ENCODE peak calls at places on chromosomes 12 and 14, in seven cellular contexts. L is cardiac muscle cell, I is WTC11, F is GM13977, U is cardiac fibroblast, P is Panc1, H is astrocyte. E is an unnamed sample.

GRCh38 chr14:68589447-68590232 is 203.2 kb downstream of the ZFP36L1 start:
- DNase-seq in L (peak), I (no peak), F (no peak), U (peak), P (no peak), H (no peak), E (no peak)

GRCh38 chr12:12562585-12563245 is at the start of gene DUSP16:
- DNase-seq in L (peak), I (peak), F (peak), U (peak), P (peak), H (peak), E (peak)

GRCh38 chr14:67579040-67579439 is 21.0 kb downstream of the PIGH start:
- DNase-seq in L (no peak), I (no peak), F (no peak), U (no peak), P (no peak), H (no peak), E (no peak)

GRCh38 chr14:82626156-82627055 is 1092.8 kb upstream of the SEL1L start:
- DNase-seq in L (no peak), I (no peak), F (no peak), U (no peak), P (no peak), H (no peak), E (no peak)

GRCh38 chr12:61095131-61095530 is 1165.1 kb upstream of the USP15 start:
- DNase-seq in L (no peak), I (no peak), F (no peak), U (no peak), P (no peak), H (peak), E (no peak)

GRCh38 chr12:12428961-12429657 is 72.2 kb downstream of the BORCS5 start:
- DNase-seq in L (no peak), I (no peak), F (no peak), U (no peak), P (no peak), H (peak), E (no peak)

GRCh38 chr14:37197421-37198272 is at the start of gene MIPOL1:
- DNase-seq in L (peak), I (peak), F (no peak), U (peak), P (no peak), H (peak), E (peak)

GRCh38 chr14:43540948-43541347 is 966.1 kb downstream of the FSCB start:
- DNase-seq in L (no peak), I (peak), F (no peak), U (no peak), P (no peak), H (no peak), E (no peak)

GRCh38 chr12:118017926-118018325 is 1.4 kb downstream of the RFC5 start:
- DNase-seq in L (no peak), I (no peak), F (no peak), U (no peak), P (no peak), H (no peak), E (no peak)

GRCh38 chr12:124686001-124686884 is 118.8 kb upstream of the NCOR2 start:
- DNase-seq in L (peak), I (no peak), F (no peak), U (peak), P (no peak), H (peak), E (peak)

GRCh38 chr14:38724621-38725020 is 378.4 kb downstream of the SEC23A start:
- DNase-seq in L (no peak), I (no peak), F (no peak), U (no peak), P (no peak), H (no peak), E (no peak)

GRCh38 chr14:38718519-38718918 is 384.5 kb downstream of the SEC23A start:
- DNase-seq in L (no peak), I (no peak), F (no peak), U (no peak), P (no peak), H (no peak), E (no peak)

GRCh38 chr14:38721822-38722431 is 381.1 kb downstream of the SEC23A start:
- DNase-seq in L (peak), I (peak), F (peak), U (peak), P (peak), H (peak), E (peak)

GRCh38 chr14:38723954-38724353 is 379.1 kb downstream of the SEC23A start:
- DNase-seq in L (peak), I (no peak), F (no peak), U (peak), P (no peak), H (peak), E (no peak)

DNA sequence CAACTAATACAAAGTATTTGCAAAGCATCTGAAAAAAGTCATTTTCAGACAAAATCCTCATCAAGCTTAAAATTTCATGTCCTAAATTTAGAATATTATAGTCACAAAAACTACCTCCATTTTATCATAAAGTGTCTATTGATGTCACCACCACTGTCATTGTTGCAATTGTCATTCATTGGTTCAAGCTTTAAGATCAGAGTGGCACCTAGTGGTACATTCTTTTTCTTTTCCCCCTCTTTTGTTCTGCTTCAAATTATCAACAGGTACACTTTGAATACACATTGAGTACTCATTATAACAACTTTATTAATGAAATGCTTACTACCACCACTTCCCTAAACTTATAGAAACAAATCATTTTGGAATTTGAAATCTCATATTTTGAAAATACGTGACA is 379.8 kb downstream of the SEC23A start:
- DNase-seq in L (no peak), I (no peak), F (no peak), U (no peak), P (no peak), H (no peak), E (no peak)
- TF ChIP-seq CTCF in L (no peak), I (no peak), F (no peak), U (no peak), P (no peak), H (no peak), E (no peak)

GRCh38 chr12:87667378-87667777 is 361.8 kb downstream of the C12orf50 start:
- DNase-seq in L (peak), I (no peak), F (no peak), U (peak), P (no peak), H (peak), E (no peak)
- TF ChIP-seq CTCF in L (peak), I (no peak), F (peak), U (peak), P (peak), H (peak), E (peak)

GRCh38 chr14:70642313-70643235 is 858 bp downstream of the TTC9 start:
- DNase-seq in L (peak), I (peak), F (peak), U (no peak), P (no peak), H (no peak), E (peak)

GRCh38 chr14:70644016-70644415 is 2.3 kb downstream of the TTC9 start:
- DNase-seq in L (no peak), I (no peak), F (no peak), U (no peak), P (no peak), H (no peak), E (no peak)

GRCh38 chr14:70641548-70642312 is at the start of gene TTC9:
- DNase-seq in L (peak), I (peak), F (peak), U (peak), P (no peak), H (no peak), E (peak)

GRCh38 chr14:70638416-70638815 is 3.3 kb upstream of the TTC9 start:
- DNase-seq in L (no peak), I (no peak), F (no peak), U (no peak), P (no peak), H (no peak), E (no peak)

GRCh38 chr14:70640938-70641547 is 673 bp upstream of the TTC9 start:
- DNase-seq in L (peak), I (no peak), F (peak), U (no peak), P (no peak), H (peak), E (peak)
- TF ChIP-seq CTCF in L (no peak), I (no peak), F (peak), U (no peak), P (no peak), H (no peak), E (no peak)

DNA sequence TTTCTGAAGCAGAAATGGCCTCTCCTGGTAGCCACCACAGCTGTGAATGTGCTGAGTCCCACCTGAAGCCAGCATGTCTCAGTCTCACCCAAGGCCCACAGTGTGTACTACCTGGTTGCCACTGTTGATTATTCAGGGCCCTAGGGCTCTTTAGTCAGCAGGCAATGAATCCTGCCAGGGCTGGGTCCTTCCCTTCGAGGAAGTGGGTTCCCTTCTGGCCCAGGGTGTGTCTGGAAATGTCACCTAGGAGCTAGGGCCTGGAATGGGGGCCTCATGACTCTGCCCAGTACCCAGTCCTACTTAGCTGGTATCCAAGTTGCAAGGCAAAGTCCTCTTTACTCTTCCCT is 207.4 kb downstream of the SYNE2 start:
- DNase-seq in L (no peak), I (no peak), F (no peak), U (no peak), P (no peak), H (no peak), E (no peak)
- TF ChIP-seq CTCF in L (no peak), I (no peak), F (no peak), U (no peak), P (no peak), H (no peak), E (no peak)

DNA sequence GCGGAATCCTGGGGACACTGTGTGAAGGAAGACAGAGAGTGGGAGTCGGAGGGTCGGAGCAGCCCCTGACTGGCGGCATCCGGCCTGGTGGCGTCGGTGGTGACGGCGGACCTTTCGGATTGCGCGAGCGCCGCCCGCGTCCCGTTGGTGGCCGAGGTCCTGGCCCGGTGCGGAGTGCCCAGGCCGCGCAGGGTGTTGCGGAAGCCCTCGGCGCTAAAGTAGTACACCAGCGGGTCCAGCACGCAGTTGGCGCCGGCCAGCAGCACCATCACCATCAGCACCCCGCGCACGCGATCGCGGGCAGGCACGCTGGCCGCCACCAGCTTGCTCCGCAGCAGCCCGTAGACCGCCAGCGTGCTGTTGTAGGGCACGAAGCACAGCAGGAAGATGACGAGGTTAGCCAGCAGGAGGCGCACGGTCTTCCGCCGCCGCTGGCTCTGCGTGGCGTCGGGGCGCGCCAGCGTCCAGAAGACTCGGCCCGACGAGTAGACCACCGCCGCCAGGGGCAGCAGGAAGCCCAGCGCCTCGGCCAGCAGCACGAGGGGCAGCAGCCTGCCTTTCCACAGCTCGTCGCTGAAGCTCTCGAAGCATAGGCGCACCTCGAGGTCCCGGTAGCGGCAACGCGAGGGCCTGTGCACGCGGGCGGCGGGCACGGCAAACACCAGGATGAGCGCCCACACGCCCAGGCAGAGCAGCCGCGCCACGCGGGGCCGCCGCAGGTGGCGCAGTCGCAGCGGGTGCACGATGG is 13.1 kb upstream of the CHD4 start:
- DNase-seq in L (peak), I (peak), F (peak), U (peak), P (no peak), H (peak), E (peak)
- TF ChIP-seq CTCF in L (peak), I (peak), F (peak), U (peak), P (no peak), H (peak), E (peak)

E was measured in osteoblast.